ENCODE peak calls at places on chromosomes 4 and X, in ten cellular contexts. D is stimulated activated CD4-positive, alpha-beta T cell treated with anti-CD3 and anti-CD28 coated beads, Interleukin-4, amount 100 ng/mL, for 1 hour; W is T-helper 2 cell; U is NCI-H2029 treated with DMSO at 0.1 percent for 48 hours; A is GM13977; R is GM12865; P is brain microvascular endothelial cell; Q is SK-MEL-5; I is cardiac muscle cell; M is Peyer's patch. K is an unnamed sample.

GRCh38 chrX:118116308-118117068 is at the start of gene KLHL13:
- DNase-seq in D (peak; percentile 16), W (peak; percentile 2), U (no peak), A (peak; percentile 22), R (peak; percentile 39), P (no peak), Q (peak; percentile 23), I (peak; percentile 44), M (peak; percentile 57), K (no peak)

GRCh38 chr4:178823673-178824072 is 1381.4 kb upstream of the AGA start:
- DNase-seq in D (no peak), W (no peak), U (no peak), A (no peak), R (no peak), P (no peak), Q (no peak), I (no peak), M (no peak), K (no peak)

GRCh38 chr4:77849278-77849965 is 13.2 kb upstream of the MRPL1 start:
- DNase-seq in D (no peak), W (no peak), U (no peak), A (no peak), R (no peak), P (no peak), Q (no peak), I (no peak), M (no peak), K (no peak)

GRCh38 chrX:5051831-5052491 is 1176.7 kb downstream of the NLGN4X start:
- DNase-seq in D (no peak), W (no peak), U (no peak), A (no peak), R (no peak), P (peak; percentile 49), Q (peak; percentile 3), I (peak; percentile 16), M (no peak), K (no peak)

GRCh38 chr4:124710253-124710849 is 2.2 kb downstream of the ANKRD50 start:
- DNase-seq in D (no peak), W (no peak), U (no peak), A (no peak), R (no peak), P (peak; percentile 3), Q (no peak), I (peak; percentile 31), M (no peak), K (no peak)

GRCh38 chrX:110733166-110733565 is 62.5 kb downstream of the CHRDL1 start:
- DNase-seq in D (no peak), W (no peak), U (no peak), A (no peak), R (no peak), P (no peak), Q (no peak), I (no peak), M (no peak), K (no peak)

GRCh38 chrX:97850911-97851310 is 967.2 kb downstream of the RPA4 start:
- DNase-seq in D (no peak), W (no peak), U (no peak), A (no peak), R (no peak), P (no peak), Q (no peak), I (no peak), M (no peak), K (no peak)

GRCh38 chrX:12617241-12617640 is 174.0 kb upstream of the PRPS2 start:
- DNase-seq in D (no peak), W (no peak), U (no peak), A (no peak), R (no peak), P (no peak), Q (no peak), I (peak; percentile 33), M (no peak), K (no peak)

GRCh38 chr4:35697203-35697736 is 547.0 kb downstream of the ARAP2 start:
- DNase-seq in D (no peak), W (no peak), U (no peak), A (no peak), R (no peak), P (no peak), Q (no peak), I (no peak), M (no peak), K (no peak)

GRCh38 chr4:87843936-87844335 is 11.2 kb downstream of the MEPE start:
- DNase-seq in D (no peak), W (no peak), U (no peak), A (no peak), R (no peak), P (peak; percentile 59), Q (no peak), I (peak; percentile 75), M (no peak), K (no peak)

GRCh38 chrX:10174051-10174450 is 17.3 kb downstream of the CLCN4 start:
- DNase-seq in D (no peak), W (no peak), U (no peak), A (no peak), R (no peak), P (no peak), Q (no peak), I (no peak), M (no peak), K (no peak)

GRCh38 chr4:113858924-113859323 is 97.4 kb upstream of the CAMK2D start:
- DNase-seq in D (no peak), W (no peak), U (no peak), A (no peak), R (no peak), P (no peak), Q (no peak), I (no peak), M (no peak), K (no peak)